ENCODE peak calls at places on chromosomes 12 and 14, in four cellular contexts. K, G, J and O are unnamed samples.

GRCh38 chr12:123971770-123972447 is 722 bp downstream of the CCDC92 start:
- DNase-seq in K (peak), G (peak), J (peak), O (peak)

GRCh38 chr12:13450231-13451080 is 253.9 kb downstream of the EMP1 start:
- DNase-seq in K (peak), G (peak), J (no peak), O (no peak)

GRCh38 chr12:61854902-61855301 is 405.3 kb upstream of the USP15 start:
- DNase-seq in K (no peak), G (no peak), J (no peak), O (no peak)

GRCh38 chr12:130146532-130146931 is 15.7 kb upstream of the FZD10 start:
- DNase-seq in K (no peak), G (no peak), J (no peak), O (no peak)

GRCh38 chr14:99819514-99819913 is 26.3 kb downstream of the EML1 start:
- DNase-seq in K (no peak), G (no peak), J (no peak), O (no peak)

GRCh38 chr14:99562848-99563748 is 40.9 kb downstream of the CCDC85C start:
- DNase-seq in K (peak), G (peak), J (peak), O (no peak)

GRCh38 chr14:103260629-103261124 is 73.4 kb upstream of the EIF5 start:
- DNase-seq in K (peak), G (peak), J (peak), O (no peak)

GRCh38 chr14:91244501-91244901 is at the start of gene GPR68:
- DNase-seq in K (no peak), G (no peak), J (no peak), O (no peak)

GRCh38 chr12:46260153-46260912 is 8.5 kb downstream of the SLC38A1 start:
- DNase-seq in K (no peak), G (no peak), J (peak), O (no peak)

GRCh38 chr14:74531467-74531866 is 37.9 kb downstream of the ISCA2 start:
- DNase-seq in K (peak), G (peak), J (peak), O (no peak)

GRCh38 chr14:46008348-46008747 is 643.2 kb downstream of the RPL10L start:
- DNase-seq in K (no peak), G (no peak), J (no peak), O (no peak)

GRCh38 chr14:23406244-23406643 is 1.8 kb downstream of the MYH6 start:
- DNase-seq in K (no peak), G (no peak), J (no peak), O (no peak)

GRCh38 chr12:94386422-94386821 is 73.2 kb downstream of the CEP83 start:
- DNase-seq in K (no peak), G (no peak), J (no peak), O (no peak)

GRCh38 chr14:78618379-78618778 is 448.2 kb downstream of the NRXN3 start:
- DNase-seq in K (no peak), G (no peak), J (no peak), O (no peak)

GRCh38 chr14:67357583-67358354 is 1.8 kb downstream of the ATP6V1D start:
- DNase-seq in K (no peak), G (peak), J (peak), O (no peak)

GRCh38 chr12:7319934-7320333 is 16.1 kb downstream of the ACSM4 start:
- DNase-seq in K (no peak), G (no peak), J (peak), O (no peak)

GRCh38 chr12:107468182-107468581 is 217.4 kb upstream of the PWP1 start:
- DNase-seq in K (peak), G (peak), J (no peak), O (no peak)

GRCh38 chr14:30005114-30005698 is 77.6 kb upstream of the PRKD1 start:
- DNase-seq in K (no peak), G (no peak), J (peak), O (no peak)

GRCh38 chr12:104280703-104281458 is 22.7 kb upstream of the EID3 start:
- DNase-seq in K (no peak), G (no peak), J (peak), O (no peak)

GRCh38 chr14:21233457-21234076 is 35.7 kb downstream of the HNRNPC start:
- DNase-seq in K (no peak), G (no peak), J (no peak), O (no peak)

GRCh38 chr14:69270795-69271708 is 11.1 kb downstream of the GALNT16 start:
- DNase-seq in K (no peak), G (no peak), J (no peak), O (no peak)

GRCh38 chr14:55354500-55354899 is 57.1 kb downstream of the ATG14 start:
- DNase-seq in K (no peak), G (peak), J (peak), O (no peak)
- TF ChIP-seq CTCF in K (peak), G (peak), J (peak), O (no peak)

DNA sequence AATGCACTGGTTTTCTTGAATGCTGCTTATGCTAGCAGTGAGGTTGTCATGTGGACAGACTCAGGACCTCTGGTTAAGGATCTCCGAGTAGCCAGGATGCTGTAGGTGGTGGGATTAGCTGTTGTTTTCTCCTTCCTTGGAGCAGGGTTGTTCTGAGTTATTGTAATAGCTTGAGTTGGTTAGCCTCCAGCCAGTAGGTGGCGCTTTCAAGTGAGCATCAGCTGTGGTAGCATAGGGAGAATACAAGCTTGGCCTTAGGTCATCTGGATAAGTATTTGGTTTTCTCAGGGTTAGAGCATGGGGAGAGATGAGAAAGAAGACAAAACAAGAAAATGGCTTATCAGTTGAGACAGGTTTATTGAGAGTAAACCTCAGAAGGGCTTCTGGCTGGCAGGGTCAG is 299.7 kb upstream of the FBXO33 start:
- DNase-seq in K (no peak), G (no peak), J (peak), O (no peak)
- TF ChIP-seq CTCF in K (no peak), G (no peak), J (peak), O (no peak)

DNA sequence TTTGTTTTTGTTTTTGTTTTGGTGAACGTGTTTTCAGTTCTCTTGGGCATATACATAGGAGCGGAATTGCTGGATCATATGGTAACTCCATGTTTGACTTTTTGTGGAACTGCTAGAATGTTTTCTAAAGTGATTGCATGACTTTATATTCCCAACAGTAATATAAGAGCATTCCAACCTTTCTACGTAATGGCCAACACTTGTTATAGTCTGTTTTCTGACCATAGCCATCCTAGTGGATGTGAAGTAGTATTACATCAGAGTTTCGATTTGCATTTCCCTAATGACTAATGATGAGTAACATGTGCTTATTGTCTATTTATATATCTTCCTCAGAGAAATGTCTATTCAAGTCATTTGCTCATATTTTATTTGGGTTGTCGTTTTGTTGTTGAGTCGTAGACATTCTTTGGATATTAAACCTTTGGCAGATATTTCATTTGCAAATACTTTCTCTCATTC is 268.7 kb downstream of the AEBP2 start:
- DNase-seq in K (no peak), G (no peak), J (peak), O (no peak)
- TF ChIP-seq CTCF in K (no peak), G (no peak), J (peak), O (no peak)

DNA sequence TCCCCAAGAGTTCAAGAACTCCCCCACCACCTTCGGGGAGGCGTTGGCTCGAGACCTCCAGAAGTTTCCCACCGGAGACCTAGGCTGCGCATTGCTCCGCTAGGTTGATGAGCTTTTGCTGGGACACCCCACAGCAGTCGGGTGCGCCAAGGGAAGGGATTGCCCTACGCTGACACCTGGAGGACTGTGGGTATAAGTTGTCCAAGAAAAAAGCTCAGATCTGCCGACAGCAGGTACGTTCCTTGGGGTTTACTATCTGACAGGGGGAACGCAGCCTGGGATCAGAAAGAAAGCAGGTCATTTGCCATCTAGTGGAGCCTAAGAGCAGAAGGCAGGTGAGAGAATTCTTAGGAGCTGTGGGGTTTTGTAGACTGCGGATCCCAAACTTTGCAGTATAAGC is 98.8 kb downstream of the FRMD6 start:
- DNase-seq in K (no peak), G (no peak), J (no peak), O (no peak)
- TF ChIP-seq CTCF in K (no peak), G (no peak), J (no peak), O (no peak)

DNA sequence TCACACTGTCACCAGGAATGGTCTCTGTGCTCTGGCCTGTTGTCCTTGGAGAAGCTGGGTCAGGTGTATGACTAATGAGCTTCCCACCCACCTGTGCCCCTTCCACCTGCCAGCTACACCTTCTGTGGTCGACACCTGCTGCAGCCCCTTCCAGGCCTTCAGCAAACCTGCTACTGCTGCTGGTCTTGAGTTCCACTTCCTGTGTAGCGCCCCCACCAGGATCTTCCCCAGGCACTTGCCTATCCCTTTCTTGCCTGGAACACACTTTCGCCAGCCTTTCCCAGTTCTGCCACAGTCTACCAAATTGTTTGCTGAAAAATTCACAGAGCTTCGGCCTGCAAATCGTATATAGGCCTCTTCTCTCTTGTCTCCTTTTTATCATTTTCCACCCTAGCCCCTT is 75.3 kb downstream of the CRACR2A start:
- DNase-seq in K (no peak), G (no peak), J (no peak), O (no peak)
- TF ChIP-seq CTCF in K (no peak), G (no peak), J (no peak), O (no peak)

DNA sequence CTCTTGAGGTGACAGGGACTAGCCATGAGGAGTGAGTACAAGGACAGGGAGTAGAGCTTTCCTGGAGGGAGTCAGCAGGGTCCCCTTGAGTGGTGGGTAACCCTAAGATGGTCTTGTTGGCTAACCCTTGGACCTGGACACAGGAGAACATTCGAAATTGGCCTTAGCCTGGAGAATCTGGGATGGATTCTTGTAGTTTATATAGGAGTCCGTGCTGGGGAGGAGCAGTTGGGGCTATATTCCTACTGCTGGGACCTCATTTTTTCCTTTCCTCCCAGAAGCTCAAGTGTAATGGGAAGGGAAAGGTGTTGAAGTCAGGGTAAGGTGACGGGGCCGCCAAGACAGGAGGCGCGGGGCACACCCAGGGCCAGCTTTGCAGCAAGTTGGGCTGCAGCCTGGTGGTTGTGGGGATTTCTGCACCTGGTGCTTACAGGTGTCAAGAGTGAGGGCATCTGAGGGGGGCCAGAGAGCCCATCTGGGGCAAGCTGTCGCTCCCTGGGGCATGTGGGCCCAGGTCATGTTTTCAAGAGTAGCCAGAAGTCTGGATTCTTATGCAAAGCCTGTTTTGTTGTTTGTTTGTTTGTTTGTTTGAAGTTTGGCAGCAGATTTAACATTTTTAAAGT is 5.1 kb downstream of the BCL7A start:
- DNase-seq in K (no peak), G (no peak), J (no peak), O (no peak)
- TF ChIP-seq CTCF in K (no peak), G (no peak), J (peak), O (no peak)